ENCODE peak calls at places on chromosome 19, in nine cellular contexts. One of them, this sample, is unnamed.

GRCh38 chr19:9323557-9323918 is 441 bp upstream of the ZNF559 start:
- DNase-seq in CD8-positive, alpha-beta memory T cell: no peak
- DNase-seq in left ventricle myocardium inferior: peak; percentile 67
- DNase-seq in iPS DF 6.9: no peak
- DNase-seq in cardiac muscle cell: peak; percentile 48
- DNase-seq in right atrium auricular region: peak; percentile 77
- DNase-seq in ovary: peak; percentile 71
- DNase-seq in psoas muscle: peak; percentile 35
- DNase-seq in heart right ventricle: peak; percentile 83
- DNase-seq in this sample: peak; percentile 71

GRCh38 chr19:46076951-46077814 is 36.4 kb upstream of the IGFL4 start:
- DNase-seq in CD8-positive, alpha-beta memory T cell: no peak
- DNase-seq in left ventricle myocardium inferior: no peak
- DNase-seq in iPS DF 6.9: peak; percentile 78
- DNase-seq in cardiac muscle cell: peak; percentile 91
- DNase-seq in right atrium auricular region: no peak
- DNase-seq in ovary: no peak
- DNase-seq in psoas muscle: no peak
- DNase-seq in heart right ventricle: no peak
- DNase-seq in this sample: peak; percentile 88

GRCh38 chr19:34075661-34076091 is 96.6 kb upstream of the LSM14A start:
- DNase-seq in CD8-positive, alpha-beta memory T cell: no peak
- DNase-seq in left ventricle myocardium inferior: no peak
- DNase-seq in iPS DF 6.9: no peak
- DNase-seq in cardiac muscle cell: no peak
- DNase-seq in right atrium auricular region: no peak
- DNase-seq in ovary: no peak
- DNase-seq in psoas muscle: no peak
- DNase-seq in heart right ventricle: no peak
- DNase-seq in this sample: no peak

GRCh38 chr19:50272263-50272897 is 56.8 kb downstream of the KCNC3 start:
- DNase-seq in CD8-positive, alpha-beta memory T cell: no peak
- DNase-seq in left ventricle myocardium inferior: no peak
- DNase-seq in iPS DF 6.9: no peak
- DNase-seq in cardiac muscle cell: no peak
- DNase-seq in right atrium auricular region: no peak
- DNase-seq in ovary: no peak
- DNase-seq in psoas muscle: no peak
- DNase-seq in heart right ventricle: no peak
- DNase-seq in this sample: no peak

GRCh38 chr19:51127755-51128154 is 3.0 kb downstream of the SIGLEC9 start:
- DNase-seq in CD8-positive, alpha-beta memory T cell: no peak
- DNase-seq in left ventricle myocardium inferior: no peak
- DNase-seq in iPS DF 6.9: no peak
- DNase-seq in cardiac muscle cell: no peak
- DNase-seq in right atrium auricular region: peak; percentile 76
- DNase-seq in ovary: no peak
- DNase-seq in psoas muscle: no peak
- DNase-seq in heart right ventricle: peak; percentile 40
- DNase-seq in this sample: no peak

GRCh38 chr19:38663957-38664502 is 16.6 kb downstream of the ACTN4 start:
- DNase-seq in CD8-positive, alpha-beta memory T cell: peak; percentile 41
- DNase-seq in left ventricle myocardium inferior: peak; percentile 70
- DNase-seq in iPS DF 6.9: no peak
- DNase-seq in cardiac muscle cell: no peak
- DNase-seq in right atrium auricular region: no peak
- DNase-seq in ovary: no peak
- DNase-seq in psoas muscle: peak; percentile 67
- DNase-seq in heart right ventricle: peak; percentile 65
- DNase-seq in this sample: no peak

GRCh38 chr19:12126707-12127106 is 13.4 kb downstream of the ZNF20 start:
- DNase-seq in CD8-positive, alpha-beta memory T cell: no peak
- DNase-seq in left ventricle myocardium inferior: no peak
- DNase-seq in iPS DF 6.9: no peak
- DNase-seq in cardiac muscle cell: peak; percentile 24
- DNase-seq in right atrium auricular region: no peak
- DNase-seq in ovary: no peak
- DNase-seq in psoas muscle: no peak
- DNase-seq in heart right ventricle: no peak
- DNase-seq in this sample: peak; percentile 18

GRCh38 chr19:43318203-43318602 is 35.3 kb upstream of the CD177 start:
- DNase-seq in CD8-positive, alpha-beta memory T cell: no peak
- DNase-seq in left ventricle myocardium inferior: no peak
- DNase-seq in iPS DF 6.9: no peak
- DNase-seq in cardiac muscle cell: no peak
- DNase-seq in right atrium auricular region: no peak
- DNase-seq in ovary: no peak
- DNase-seq in psoas muscle: no peak
- DNase-seq in heart right ventricle: no peak
- DNase-seq in this sample: no peak

GRCh38 chr19:18815673-18816072 is 16.1 kb upstream of the UPF1 start:
- DNase-seq in CD8-positive, alpha-beta memory T cell: no peak
- DNase-seq in left ventricle myocardium inferior: no peak
- DNase-seq in iPS DF 6.9: no peak
- DNase-seq in cardiac muscle cell: no peak
- DNase-seq in right atrium auricular region: no peak
- DNase-seq in ovary: no peak
- DNase-seq in psoas muscle: no peak
- DNase-seq in heart right ventricle: no peak
- DNase-seq in this sample: no peak

GRCh38 chr19:13859361-13859880 is 17.5 kb upstream of the NANOS3 start:
- DNase-seq in CD8-positive, alpha-beta memory T cell: no peak
- DNase-seq in left ventricle myocardium inferior: no peak
- DNase-seq in iPS DF 6.9: no peak
- DNase-seq in cardiac muscle cell: no peak
- DNase-seq in right atrium auricular region: no peak
- DNase-seq in ovary: no peak
- DNase-seq in psoas muscle: no peak
- DNase-seq in heart right ventricle: no peak
- DNase-seq in this sample: no peak

GRCh38 chr19:46902402-46902766 is 41.6 kb downstream of the ARHGAP35 start:
- DNase-seq in CD8-positive, alpha-beta memory T cell: no peak
- DNase-seq in left ventricle myocardium inferior: no peak
- DNase-seq in iPS DF 6.9: no peak
- DNase-seq in cardiac muscle cell: no peak
- DNase-seq in right atrium auricular region: no peak
- DNase-seq in ovary: no peak
- DNase-seq in psoas muscle: no peak
- DNase-seq in heart right ventricle: no peak
- DNase-seq in this sample: no peak

DNA sequence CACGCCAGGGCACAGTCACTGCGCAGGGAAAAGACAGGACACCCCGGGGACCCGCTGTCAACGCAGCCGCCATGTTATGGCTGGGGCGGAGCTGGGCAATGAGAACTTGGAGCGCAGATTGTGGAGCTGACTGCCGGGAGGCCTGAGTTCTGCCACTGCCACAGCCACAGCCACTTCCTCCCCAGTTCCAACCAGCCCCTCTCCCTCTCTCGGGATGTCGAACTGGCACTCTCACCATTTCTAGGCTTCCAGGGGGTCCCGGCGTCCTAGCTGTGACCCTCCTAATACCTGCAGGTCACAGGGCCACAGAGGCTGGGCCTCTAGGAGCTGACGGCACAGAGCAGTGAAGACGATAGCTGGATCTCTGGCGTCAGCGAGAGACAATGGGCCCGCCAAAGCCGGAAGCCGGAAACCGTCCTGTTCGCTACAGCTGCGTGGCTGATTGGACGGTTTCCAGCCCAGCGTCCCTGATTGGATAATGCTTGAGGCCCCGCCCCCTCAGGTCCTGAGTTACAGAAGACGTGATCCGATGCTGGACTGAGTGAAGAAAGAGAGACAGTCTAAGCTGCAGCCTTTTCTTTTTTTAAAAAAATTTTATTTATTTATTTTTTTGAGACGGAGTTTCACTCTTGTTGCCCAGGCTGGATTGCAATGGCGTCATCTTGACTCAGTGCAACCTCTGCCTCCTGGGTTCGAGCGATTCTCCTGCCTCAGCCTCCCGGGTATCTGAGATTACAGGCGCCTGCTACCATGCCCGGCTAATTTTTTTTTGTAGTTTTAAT is at the start of gene ZNF506:
- DNase-seq in CD8-positive, alpha-beta memory T cell: peak; percentile 96
- DNase-seq in left ventricle myocardium inferior: peak; percentile 99
- DNase-seq in iPS DF 6.9: peak; percentile 82
- DNase-seq in cardiac muscle cell: peak; percentile 99
- DNase-seq in right atrium auricular region: peak; percentile 100
- DNase-seq in ovary: peak; percentile 100
- DNase-seq in psoas muscle: peak; percentile 99
- DNase-seq in heart right ventricle: peak; percentile 100
- DNase-seq in this sample: peak; percentile 97
- H3K9me3 ChIP-seq in CD8-positive, alpha-beta memory T cell: no peaks in the 10 kb centered on the region
- H3K9me3 ChIP-seq in left ventricle myocardium inferior: peaks cover 14% of the 10 kb centered on the region
- H3K9me3 ChIP-seq in iPS DF 6.9: no peaks in the 10 kb centered on the region
- H3K9me3 ChIP-seq in cardiac muscle cell: no peaks in the 10 kb centered on the region
- H3K9me3 ChIP-seq in right atrium auricular region: no peaks in the 10 kb centered on the region
- H3K9me3 ChIP-seq in ovary: no peaks in the 10 kb centered on the region
- H3K9me3 ChIP-seq in psoas muscle: peaks cover 8% of the 10 kb centered on the region
- H3K9me3 ChIP-seq in heart right ventricle: no peaks in the 10 kb centered on the region
- H3K9me3 ChIP-seq in this sample: peaks cover 6% of the 10 kb centered on the region

GRCh38 chr19:1495799-1496713 is 5.1 kb downstream of the REEP6 start:
- DNase-seq in CD8-positive, alpha-beta memory T cell: no peak
- DNase-seq in left ventricle myocardium inferior: no peak
- DNase-seq in iPS DF 6.9: no peak
- DNase-seq in cardiac muscle cell: no peak
- DNase-seq in right atrium auricular region: no peak
- DNase-seq in ovary: no peak
- DNase-seq in psoas muscle: no peak
- DNase-seq in heart right ventricle: no peak
- DNase-seq in this sample: no peak

GRCh38 chr19:1496714-1497577 is 6.0 kb downstream of the REEP6 start:
- DNase-seq in CD8-positive, alpha-beta memory T cell: no peak
- DNase-seq in left ventricle myocardium inferior: no peak
- DNase-seq in iPS DF 6.9: no peak
- DNase-seq in cardiac muscle cell: no peak
- DNase-seq in right atrium auricular region: no peak
- DNase-seq in ovary: no peak
- DNase-seq in psoas muscle: no peak
- DNase-seq in heart right ventricle: no peak
- DNase-seq in this sample: no peak

GRCh38 chr19:1495051-1495798 is 4.2 kb downstream of the REEP6 start:
- DNase-seq in CD8-positive, alpha-beta memory T cell: no peak
- DNase-seq in left ventricle myocardium inferior: no peak
- DNase-seq in iPS DF 6.9: no peak
- DNase-seq in cardiac muscle cell: no peak
- DNase-seq in right atrium auricular region: no peak
- DNase-seq in ovary: no peak
- DNase-seq in psoas muscle: no peak
- DNase-seq in heart right ventricle: no peak
- DNase-seq in this sample: no peak

GRCh38 chr19:1494115-1494815 is 3.3 kb downstream of the REEP6 start:
- DNase-seq in CD8-positive, alpha-beta memory T cell: no peak
- DNase-seq in left ventricle myocardium inferior: no peak
- DNase-seq in iPS DF 6.9: no peak
- DNase-seq in cardiac muscle cell: no peak
- DNase-seq in right atrium auricular region: no peak
- DNase-seq in ovary: peak; percentile 16
- DNase-seq in psoas muscle: no peak
- DNase-seq in heart right ventricle: no peak
- DNase-seq in this sample: no peak

GRCh38 chr19:1497578-1498235 is 6.7 kb downstream of the REEP6 start:
- DNase-seq in CD8-positive, alpha-beta memory T cell: no peak
- DNase-seq in left ventricle myocardium inferior: no peak
- DNase-seq in iPS DF 6.9: no peak
- DNase-seq in cardiac muscle cell: no peak
- DNase-seq in right atrium auricular region: no peak
- DNase-seq in ovary: no peak
- DNase-seq in psoas muscle: no peak
- DNase-seq in heart right ventricle: no peak
- DNase-seq in this sample: no peak
- H3K36me3 ChIP-seq in CD8-positive, alpha-beta memory T cell: no peaks in the 10 kb centered on the region
- H3K36me3 ChIP-seq in left ventricle myocardium inferior: no peaks in the 10 kb centered on the region
- H3K36me3 ChIP-seq in iPS DF 6.9: no peaks in the 10 kb centered on the region
- H3K36me3 ChIP-seq in cardiac muscle cell: no peaks in the 10 kb centered on the region
- H3K36me3 ChIP-seq in right atrium auricular region: no peaks in the 10 kb centered on the region
- H3K36me3 ChIP-seq in ovary: no peaks in the 10 kb centered on the region
- H3K36me3 ChIP-seq in psoas muscle: no peaks in the 10 kb centered on the region
- H3K36me3 ChIP-seq in heart right ventricle: no peaks in the 10 kb centered on the region
- H3K36me3 ChIP-seq in this sample: no peaks in the 10 kb centered on the region

GRCh38 chr19:53944933-53945332 is 17.8 kb upstream of the CACNG8 start:
- DNase-seq in CD8-positive, alpha-beta memory T cell: no peak
- DNase-seq in left ventricle myocardium inferior: no peak
- DNase-seq in iPS DF 6.9: no peak
- DNase-seq in cardiac muscle cell: no peak
- DNase-seq in right atrium auricular region: no peak
- DNase-seq in ovary: no peak
- DNase-seq in psoas muscle: no peak
- DNase-seq in heart right ventricle: no peak
- DNase-seq in this sample: no peak

GRCh38 chr19:53945998-53946397 is 16.7 kb upstream of the CACNG8 start:
- DNase-seq in CD8-positive, alpha-beta memory T cell: no peak
- DNase-seq in left ventricle myocardium inferior: no peak
- DNase-seq in iPS DF 6.9: no peak
- DNase-seq in cardiac muscle cell: no peak
- DNase-seq in right atrium auricular region: no peak
- DNase-seq in ovary: no peak
- DNase-seq in psoas muscle: no peak
- DNase-seq in heart right ventricle: no peak
- DNase-seq in this sample: no peak

GRCh38 chr19:53945441-53945840 is 17.3 kb upstream of the CACNG8 start:
- DNase-seq in CD8-positive, alpha-beta memory T cell: no peak
- DNase-seq in left ventricle myocardium inferior: no peak
- DNase-seq in iPS DF 6.9: no peak
- DNase-seq in cardiac muscle cell: no peak
- DNase-seq in right atrium auricular region: no peak
- DNase-seq in ovary: no peak
- DNase-seq in psoas muscle: no peak
- DNase-seq in heart right ventricle: no peak
- DNase-seq in this sample: no peak

GRCh38 chr19:53942001-53942786 is 20.5 kb upstream of the CACNG8 start:
- DNase-seq in CD8-positive, alpha-beta memory T cell: no peak
- DNase-seq in left ventricle myocardium inferior: no peak
- DNase-seq in iPS DF 6.9: peak; percentile 95
- DNase-seq in cardiac muscle cell: peak; percentile 62
- DNase-seq in right atrium auricular region: no peak
- DNase-seq in ovary: no peak
- DNase-seq in psoas muscle: no peak
- DNase-seq in heart right ventricle: no peak
- DNase-seq in this sample: no peak

DNA sequence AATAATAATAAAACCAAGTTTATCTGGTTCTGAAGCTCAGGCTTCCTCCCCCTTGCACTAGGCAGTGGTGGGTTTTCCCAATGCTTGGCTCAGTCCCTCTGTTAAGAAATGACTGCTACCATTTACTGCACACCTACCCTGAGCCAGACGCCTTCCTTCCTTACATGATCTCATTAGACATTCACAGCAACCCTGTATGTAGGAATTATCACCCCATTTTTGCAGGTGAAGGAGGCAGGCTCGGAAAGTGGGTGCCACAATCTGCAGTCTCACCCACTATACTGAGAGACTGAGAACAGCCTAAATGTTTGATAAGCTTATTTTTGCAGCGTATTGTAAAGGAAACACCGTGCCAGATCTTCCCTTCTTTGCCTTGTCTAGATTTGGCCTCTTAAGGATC is 18.3 kb upstream of the CACNG8 start:
- DNase-seq in CD8-positive, alpha-beta memory T cell: no peak
- DNase-seq in left ventricle myocardium inferior: no peak
- DNase-seq in iPS DF 6.9: no peak
- DNase-seq in cardiac muscle cell: no peak
- DNase-seq in right atrium auricular region: no peak
- DNase-seq in ovary: no peak
- DNase-seq in psoas muscle: no peak
- DNase-seq in heart right ventricle: no peak
- DNase-seq in this sample: no peak
- H3K27me3 ChIP-seq in CD8-positive, alpha-beta memory T cell: no peaks in the 10 kb centered on the region
- H3K27me3 ChIP-seq in left ventricle myocardium inferior: peaks cover 98% of the 10 kb centered on the region
- H3K27me3 ChIP-seq in iPS DF 6.9: no peaks in the 10 kb centered on the region
- H3K27me3 ChIP-seq in cardiac muscle cell: peaks cover 38% of the 10 kb centered on the region
- H3K27me3 ChIP-seq in right atrium auricular region: peaks cover 12% of the 10 kb centered on the region
- H3K27me3 ChIP-seq in ovary: no peaks in the 10 kb centered on the region
- H3K27me3 ChIP-seq in psoas muscle: peaks cover 66% of the 10 kb centered on the region
- H3K27me3 ChIP-seq in heart right ventricle: peaks cover 53% of the 10 kb centered on the region
- H3K27me3 ChIP-seq in this sample: peaks cover 5% of the 10 kb centered on the region

GRCh38 chr19:44476559-44477408 is 23.5 kb downstream of the ZNF180 start:
- DNase-seq in CD8-positive, alpha-beta memory T cell: peak; percentile 10
- DNase-seq in left ventricle myocardium inferior: no peak
- DNase-seq in iPS DF 6.9: no peak
- DNase-seq in cardiac muscle cell: peak; percentile 6
- DNase-seq in right atrium auricular region: no peak
- DNase-seq in ovary: no peak
- DNase-seq in psoas muscle: no peak
- DNase-seq in heart right ventricle: no peak
- DNase-seq in this sample: no peak
- H3K9me3 ChIP-seq in CD8-positive, alpha-beta memory T cell: peaks cover 97% of the 10 kb centered on the region
- H3K9me3 ChIP-seq in left ventricle myocardium inferior: peaks cover 100% of the 10 kb centered on the region
- H3K9me3 ChIP-seq in iPS DF 6.9: peaks cover 43% of the 10 kb centered on the region
- H3K9me3 ChIP-seq in cardiac muscle cell: peaks cover 38% of the 10 kb centered on the region
- H3K9me3 ChIP-seq in right atrium auricular region: peaks cover 85% of the 10 kb centered on the region
- H3K9me3 ChIP-seq in ovary: peaks cover 85% of the 10 kb centered on the region
- H3K9me3 ChIP-seq in psoas muscle: peaks cover 94% of the 10 kb centered on the region
- H3K9me3 ChIP-seq in heart right ventricle: peaks cover 66% of the 10 kb centered on the region
- H3K9me3 ChIP-seq in this sample: peaks cover 68% of the 10 kb centered on the region